ENCODE peak calls at places on chromosomes 11 and 22, in eight cellular contexts. F is M059J; L is activated T-helper 1 cell treated with anti-CD3 and anti-CD28 coated beads, Interleukin-12 subunit alpha, Interleukin-12 subunit beta, Interleukin-2, Interleukin-4 antibody, amounts not matched to agents 30 ng/mL and 10 ng/mL and 1 ng/mL, durations not matched to agents 14 hours and 24 hours and 36 hours; J is astrocyte of the spinal cord; Q is fibroblast of pulmonary artery; K is head of caudate nucleus; C is NCI-H748 treated with DMSO at 0.1 percent for 48 hours; P is kidney epithelial cell. G is an unnamed sample.

GRCh38 chr11:94305146-94305545 is 766 bp downstream of the IZUMO1R start:
- DNase-seq in Q (peak), J (no peak), P (no peak), F (peak), C (no peak), K (no peak), L (no peak), G (no peak)

GRCh38 chr11:119121811-119122124 is 388 bp downstream of the HINFP start:
- DNase-seq in F (no peak), J (no peak), K (no peak), P (no peak), Q (no peak), L (no peak), C (no peak), G (no peak)

GRCh38 chr22:26763633-26764295 is 106.4 kb downstream of the MIAT start:
- DNase-seq in Q (peak), J (no peak), F (peak), K (no peak), C (peak), L (no peak), P (no peak), G (peak)

GRCh38 chr11:45100338-45100737 is 46.1 kb upstream of the PRDM11 start:
- DNase-seq in C (no peak), L (no peak), F (no peak), K (no peak), J (no peak), Q (peak), P (no peak), G (no peak)

GRCh38 chr11:36195496-36196346 is 93.5 kb downstream of the COMMD9 start:
- DNase-seq in K (no peak), Q (peak), C (no peak), L (no peak), J (no peak), F (no peak), P (no peak), G (no peak)

GRCh38 chr11:111510311-111510710 is 1.9 kb downstream of the BTG4 start:
- DNase-seq in C (no peak), P (no peak), L (no peak), K (no peak), J (no peak), F (no peak), Q (no peak), G (no peak)

GRCh38 chr11:3860360-3860759 is 4.9 kb downstream of the STIM1 start:
- DNase-seq in K (peak), P (no peak), Q (no peak), J (peak), L (no peak), C (no peak), F (no peak), G (no peak)

GRCh38 chr11:87179621-87180020 is 141.9 kb downstream of the TMEM135 start:
- DNase-seq in P (no peak), J (no peak), K (no peak), C (no peak), Q (no peak), L (no peak), F (no peak), G (no peak)

GRCh38 chr11:132982769-132983168 is 549.5 kb downstream of the OPCML start:
- DNase-seq in C (no peak), L (no peak), J (no peak), F (no peak), K (no peak), Q (no peak), P (no peak), G (no peak)

GRCh38 chr11:78651923-78652602 is 77.4 kb upstream of the NARS2 start:
- DNase-seq in F (no peak), J (no peak), L (no peak), K (no peak), C (no peak), P (no peak), Q (no peak), G (no peak)

GRCh38 chr11:117866526-117866925 is 9.9 kb downstream of the FXYD6 start:
- DNase-seq in L (no peak), C (no peak), F (no peak), K (peak), Q (no peak), J (no peak), P (no peak), G (no peak)

GRCh38 chr22:28742562-28742962 is 723 bp downstream of the HSCB start:
- DNase-seq in Q (no peak), J (no peak), C (no peak), P (no peak), L (no peak), K (no peak), F (no peak), G (no peak)

GRCh38 chr11:65116370-65117205 is 913 bp downstream of the ZNHIT2 start:
- DNase-seq in K (no peak), P (no peak), L (peak), F (peak), J (peak), C (no peak), Q (peak), G (no peak)